ENCODE peak calls at places on chromosomes 5 and 9, in five cellular contexts. Z, E, W, K and S are unnamed samples.

GRCh38 chr9:90821697-90822096 is 20.1 kb downstream of the SYK start:
- DNase-seq in W (peak), Z (no peak), K (no peak), E (no peak), S (no peak)

GRCh38 chr5:59296317-59297264 is 596.9 kb downstream of the PDE4D start:
- DNase-seq in W (peak), E (no peak), K (no peak), Z (peak), S (no peak)

GRCh38 chr9:119556129-119556875 is 187.1 kb upstream of the BRINP1 start:
- DNase-seq in W (peak), K (peak), E (peak), Z (peak), S (peak)

GRCh38 chr5:7668161-7668560 is 182.8 kb downstream of the CFAP90 start:
- DNase-seq in W (no peak), Z (no peak), K (no peak), E (no peak), S (no peak)

GRCh38 chr9:130116346-130116745 is 55.9 kb upstream of the NCS1 start:
- DNase-seq in W (no peak), E (no peak), Z (no peak), K (no peak), S (no peak)

GRCh38 chr5:14988210-14988609 is 116.6 kb upstream of the ANKH start:
- DNase-seq in Z (no peak), E (no peak), K (no peak), W (no peak), S (no peak)

GRCh38 chr5:76579166-76579765 is 43.9 kb downstream of the F2RL2 start:
- DNase-seq in W (no peak), E (no peak), Z (peak), K (no peak), S (no peak)

GRCh38 chr9:33151007-33151557 is 16.1 kb downstream of the B4GALT1 start:
- DNase-seq in E (no peak), Z (peak), K (peak), W (no peak), S (no peak)

GRCh38 chr5:34709861-34710673 is 53.9 kb downstream of the RAI14 start:
- DNase-seq in K (no peak), E (no peak), W (peak), Z (peak), S (no peak)

GRCh38 chr9:117437283-117437682 is 22.4 kb upstream of the ASTN2 start:
- DNase-seq in W (no peak), E (no peak), Z (no peak), K (no peak), S (no peak)

GRCh38 chr5:154511984-154512383 is 34.0 kb upstream of the HAND1 start:
- DNase-seq in W (no peak), K (no peak), Z (no peak), E (no peak), S (no peak)

DNA sequence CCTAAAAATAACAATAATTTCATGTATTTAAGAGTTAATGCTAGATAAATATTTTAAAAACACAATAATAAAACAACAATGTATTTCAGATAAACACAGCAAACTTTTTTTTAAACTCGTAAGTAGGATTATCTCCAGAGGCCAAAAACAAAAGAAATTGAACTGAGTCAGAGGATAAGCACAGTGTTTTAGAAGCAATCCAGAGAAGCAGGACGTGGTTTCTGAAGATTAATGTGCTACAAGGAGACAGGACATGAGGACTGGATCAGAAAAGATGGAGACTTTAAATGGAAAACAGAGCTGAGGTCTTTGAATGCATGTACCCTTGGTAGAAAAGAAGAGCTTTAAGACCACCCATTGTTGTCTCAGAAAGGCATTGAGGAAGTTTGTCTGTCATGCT is 491.2 kb upstream of the TLE4 start:
- DNase-seq in W (no peak), K (no peak), Z (peak), E (no peak), S (no peak)
- TF ChIP-seq CTCF in W (no peak), K (no peak), Z (no peak), E (no peak), S (no peak)

GRCh38 chr5:138611295-138612220 is 36.4 kb upstream of the HSPA9 start:
- DNase-seq in Z (peak), W (no peak), K (no peak), E (no peak), S (no peak)

GRCh38 chr5:138606378-138606777 is 31.2 kb upstream of the HSPA9 start:
- DNase-seq in E (no peak), W (no peak), K (no peak), Z (no peak), S (no peak)

GRCh38 chr5:138615461-138615860 is 40.3 kb upstream of the HSPA9 start:
- DNase-seq in K (no peak), Z (no peak), W (no peak), E (no peak), S (no peak)

GRCh38 chr5:138605254-138605972 is 30.2 kb upstream of the HSPA9 start:
- DNase-seq in K (no peak), W (no peak), Z (peak), E (no peak), S (no peak)

GRCh38 chr5:138610468-138611294 is 35.5 kb upstream of the HSPA9 start:
- DNase-seq in Z (peak), E (peak), K (no peak), W (no peak), S (no peak)
- TF ChIP-seq CTCF in Z (peak), E (peak), K (no peak), W (no peak), S (no peak)

GRCh38 chr5:138898742-138899141 is 23.6 kb upstream of the LRRTM2 start:
- DNase-seq in W (no peak), E (no peak), K (no peak), Z (no peak), S (no peak)

GRCh38 chr5:138901716-138902115 is 26.6 kb upstream of the LRRTM2 start:
- DNase-seq in Z (no peak), W (no peak), K (no peak), E (no peak), S (no peak)

GRCh38 chr5:138905541-138905940 is 30.4 kb upstream of the LRRTM2 start:
- DNase-seq in Z (peak), K (no peak), E (no peak), W (peak), S (no peak)

GRCh38 chr5:138900281-138900965 is 25.3 kb upstream of the LRRTM2 start:
- DNase-seq in Z (peak), E (no peak), K (no peak), W (peak), S (no peak)

DNA sequence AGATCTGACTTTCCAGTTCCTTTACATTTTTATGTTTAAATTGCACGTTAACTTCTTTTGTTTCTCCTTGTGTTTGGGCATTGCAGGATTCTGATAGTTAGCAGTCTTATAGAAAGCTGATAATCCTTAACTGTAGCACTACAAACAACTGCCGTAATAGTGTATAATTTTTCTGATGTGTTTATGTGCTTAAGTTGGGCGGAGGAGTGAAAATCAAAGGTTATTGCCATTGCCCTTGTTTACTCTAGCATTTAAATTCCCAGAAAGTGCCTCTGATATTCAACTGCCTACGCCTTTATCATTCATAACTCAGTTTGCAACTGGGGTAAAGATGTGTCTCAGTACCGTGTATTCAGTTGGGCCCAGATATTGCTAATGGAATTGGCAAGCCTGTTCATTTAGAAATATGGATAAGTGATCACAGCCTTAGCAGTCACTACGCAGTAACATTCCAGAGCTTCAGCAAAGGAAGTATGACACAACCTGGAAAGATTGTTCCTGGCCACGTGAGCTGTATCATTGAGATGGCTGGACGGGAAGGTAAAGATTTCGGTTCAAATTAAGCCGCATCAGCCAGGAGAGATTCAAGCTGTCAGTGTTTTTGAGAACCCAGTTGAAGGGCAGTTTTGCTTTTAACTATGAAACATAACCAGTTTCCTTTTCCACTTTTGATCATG is 28.1 kb upstream of the LRRTM2 start:
- DNase-seq in E (no peak), W (no peak), K (no peak), Z (peak), S (no peak)
- TF ChIP-seq CTCF in E (no peak), W (no peak), K (no peak), Z (no peak), S (no peak)

GRCh38 chr5:62564101-62564500 is 14.5 kb upstream of the LRRC70 start:
- DNase-seq in E (no peak), K (no peak), Z (no peak), W (no peak), S (no peak)

GRCh38 chr5:62560786-62561185 is 17.8 kb upstream of the LRRC70 start:
- DNase-seq in K (no peak), W (no peak), Z (no peak), E (no peak), S (no peak)

GRCh38 chr5:62558941-62559340 is 19.7 kb upstream of the LRRC70 start:
- DNase-seq in Z (no peak), E (no peak), W (no peak), K (no peak), S (no peak)

GRCh38 chr5:62561896-62562295 is 16.7 kb upstream of the LRRC70 start:
- DNase-seq in E (no peak), W (no peak), Z (no peak), K (no peak), S (no peak)

GRCh38 chr5:62562867-62563266 is 15.8 kb upstream of the LRRC70 start:
- DNase-seq in Z (no peak), W (no peak), E (no peak), K (no peak), S (no peak)
- TF ChIP-seq CTCF in Z (no peak), W (no peak), E (no peak), K (no peak), S (no peak)

DNA sequence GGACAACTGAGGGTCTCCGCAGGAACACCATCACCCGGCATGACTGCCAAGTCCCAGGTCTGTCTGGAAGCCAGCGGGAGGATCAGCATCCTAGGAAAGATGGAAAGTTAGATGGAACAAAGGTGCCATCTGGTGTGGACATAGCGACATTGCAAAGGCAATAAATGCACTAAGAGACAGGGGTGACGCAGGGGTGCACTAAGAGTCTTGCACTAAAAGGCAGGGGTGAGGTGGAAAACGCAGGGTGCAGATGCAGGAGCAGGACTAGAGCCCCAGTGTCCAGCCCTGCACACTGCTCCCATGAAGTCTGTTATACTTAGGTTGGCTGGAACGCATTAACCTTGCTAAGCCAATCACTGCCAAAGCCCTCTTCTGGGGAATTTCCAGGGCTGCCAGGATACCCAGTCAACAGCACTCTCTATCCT is 15.5 kb downstream of the ATOX1 start:
- DNase-seq in E (no peak), Z (peak), W (no peak), K (no peak), S (no peak)
- TF ChIP-seq CTCF in E (peak), Z (peak), W (peak), K (no peak), S (peak)

DNA sequence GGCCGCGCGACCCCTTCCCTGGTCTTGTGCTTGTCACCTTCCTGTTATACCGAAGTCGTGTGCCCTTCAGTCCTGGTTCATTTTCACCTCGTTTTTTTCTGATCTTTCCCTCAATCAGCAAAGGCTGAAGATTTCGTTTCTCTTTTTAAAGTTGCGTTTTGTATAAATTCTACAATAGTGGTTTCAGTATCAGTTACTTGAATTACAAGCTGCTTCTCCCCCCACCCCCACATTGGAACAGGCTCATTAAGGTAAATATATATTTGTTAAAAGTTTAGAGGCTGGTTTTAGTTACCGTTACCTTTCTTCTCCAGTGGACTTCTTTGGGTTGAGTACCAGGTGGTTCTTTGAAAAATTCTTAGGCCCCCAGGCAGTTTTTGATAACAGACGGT is 890 bp downstream of the SUB1 start:
- DNase-seq in E (no peak), Z (no peak), K (no peak), W (no peak), S (no peak)
- TF ChIP-seq CTCF in E (no peak), Z (no peak), K (no peak), W (no peak), S (no peak)

DNA sequence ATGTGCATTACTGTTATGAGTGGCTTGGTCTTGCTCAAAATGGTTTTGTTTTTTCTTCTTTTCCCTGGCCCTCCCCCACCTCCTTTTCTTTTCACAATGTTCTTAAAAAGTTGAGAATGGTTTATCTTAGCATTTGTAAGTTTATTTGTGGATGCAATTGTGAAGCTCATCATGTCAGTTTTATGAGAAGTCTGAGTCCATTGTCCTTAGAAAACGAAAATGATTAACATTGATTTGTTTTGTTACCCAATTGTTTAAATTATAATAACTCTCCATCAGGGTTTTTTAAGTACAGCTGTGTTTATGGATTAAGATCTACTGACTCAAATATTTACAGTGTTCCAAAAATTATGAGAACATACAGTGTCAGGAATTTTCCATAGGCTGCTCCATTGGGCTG is 511.3 kb upstream of the PAPPA start:
- DNase-seq in E (no peak), K (no peak), W (no peak), Z (peak), S (no peak)
- TF ChIP-seq CTCF in E (no peak), K (no peak), W (no peak), Z (no peak), S (no peak)

DNA sequence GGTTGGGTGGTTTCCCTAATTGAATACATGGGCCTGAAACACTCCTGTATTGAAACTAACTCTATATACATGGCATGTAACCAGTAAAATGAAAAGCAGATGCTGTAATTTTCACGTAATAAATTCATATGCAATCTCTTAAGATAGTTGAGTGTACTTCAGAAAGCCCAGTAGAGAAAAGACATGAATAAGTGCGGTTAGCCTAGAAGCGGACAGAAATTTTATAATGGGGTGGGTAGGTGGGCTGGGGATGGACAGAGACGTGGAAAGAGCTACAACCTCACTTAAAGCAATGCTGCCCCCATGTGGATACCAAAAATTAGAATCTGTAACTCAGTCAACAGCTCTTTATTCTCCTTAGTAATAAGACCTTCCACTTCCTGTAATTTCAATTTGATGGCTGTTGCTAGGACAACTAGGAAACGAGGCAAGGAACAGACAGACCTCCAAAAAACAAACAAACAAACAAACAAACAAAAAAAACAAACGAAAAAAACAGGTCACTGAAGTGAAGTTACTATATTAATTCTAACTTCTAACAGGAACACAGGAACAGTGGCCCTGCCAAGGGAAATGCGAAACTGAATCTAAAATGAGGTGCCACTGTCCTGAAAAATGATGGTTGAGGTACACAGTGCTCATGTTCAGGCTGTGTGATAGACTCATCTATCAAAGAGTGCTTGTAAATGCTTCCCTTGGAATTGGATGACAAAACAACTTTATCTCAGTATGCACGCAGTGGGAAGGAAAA is 103.4 kb upstream of the GNA14 start:
- DNase-seq in W (no peak), Z (peak), E (no peak), K (no peak), S (peak)
- TF ChIP-seq CTCF in W (peak), Z (peak), E (peak), K (no peak), S (peak)

GRCh38 chr5:947626-948471 is 55.2 kb downstream of the TRIP13 start:
- DNase-seq in Z (no peak), K (no peak), E (no peak), W (no peak), S (no peak)
- TF ChIP-seq CTCF in Z (no peak), K (no peak), E (no peak), W (no peak), S (no peak)

GRCh38 chr9:75378036-75378435 is 289.7 kb downstream of the OSTF1 start:
- DNase-seq in E (peak), K (peak), Z (no peak), W (no peak), S (no peak)

GRCh38 chr9:75376855-75377254 is 288.5 kb downstream of the OSTF1 start:
- DNase-seq in W (no peak), K (no peak), Z (no peak), E (no peak), S (no peak)

GRCh38 chr9:75369989-75370388 is 281.7 kb downstream of the OSTF1 start:
- DNase-seq in K (no peak), E (no peak), Z (no peak), W (no peak), S (no peak)

GRCh38 chr9:75372499-75373268 is 284.4 kb downstream of the OSTF1 start:
- DNase-seq in E (peak), Z (no peak), K (no peak), W (no peak), S (no peak)
- TF ChIP-seq CTCF in E (no peak), Z (no peak), K (no peak), W (peak), S (no peak)